ENCODE peak calls at places on chromosomes 16 and 17, in nine cellular contexts. W, K, E, P, O, Z, T, U and Y are unnamed samples.

GRCh38 chr17:7107012-7107754 is 7.4 kb downstream of the ASGR2 start:
- DNase-seq in W (no peak), K (no peak), E (no peak), P (no peak), O (no peak), Z (no peak), T (no peak), U (no peak), Y (no peak)

GRCh38 chr17:67628580-67629013 is 89.1 kb upstream of the NOL11 start:
- DNase-seq in W (no peak), K (no peak), E (no peak), P (no peak), O (no peak), Z (no peak), T (no peak), U (no peak), Y (no peak)

GRCh38 chr16:88725609-88726407 is 19.5 kb downstream of the CTU2 start:
- DNase-seq in W (no peak), K (no peak), E (no peak), P (no peak), O (no peak), Z (no peak), T (no peak), U (no peak), Y (no peak)

GRCh38 chr17:17364338-17364667 is 61.1 kb downstream of the NT5M start:
- DNase-seq in W (no peak), K (no peak), E (no peak), P (no peak), O (no peak), Z (peak), T (no peak), U (no peak), Y (no peak)

GRCh38 chr17:49972486-49973270 is 3.7 kb downstream of the DLX4 start:
- DNase-seq in W (no peak), K (no peak), E (no peak), P (no peak), O (no peak), Z (no peak), T (no peak), U (no peak), Y (no peak)

GRCh38 chr17:19360772-19361171 is 1.8 kb downstream of the B9D1 start:
- DNase-seq in W (no peak), K (no peak), E (no peak), P (no peak), O (peak), Z (no peak), T (no peak), U (no peak), Y (no peak)

GRCh38 chr17:42169351-42169750 is 11.6 kb downstream of the KCNH4 start:
- DNase-seq in W (no peak), K (no peak), E (no peak), P (no peak), O (no peak), Z (no peak), T (no peak), U (no peak), Y (no peak)

GRCh38 chr16:15535772-15536171 is 101.4 kb downstream of the BMERB1 start:
- DNase-seq in W (no peak), K (no peak), E (no peak), P (no peak), O (no peak), Z (no peak), T (no peak), U (no peak), Y (no peak)

GRCh38 chr16:88862968-88863367 is 3.5 kb downstream of the PABPN1L start:
- DNase-seq in W (no peak), K (no peak), E (no peak), P (no peak), O (no peak), Z (no peak), T (no peak), U (no peak), Y (no peak)

GRCh38 chr17:39738568-39738901 is 797 bp downstream of the GRB7 start:
- DNase-seq in W (peak), K (no peak), E (no peak), P (peak), O (peak), Z (no peak), T (peak), U (peak), Y (no peak)

GRCh38 chr16:55552621-55553020 is 13.9 kb upstream of the CAPNS2 start:
- DNase-seq in W (no peak), K (peak), E (no peak), P (peak), O (no peak), Z (no peak), T (no peak), U (peak), Y (no peak)

GRCh38 chr17:39306509-39307212 is 80.9 kb upstream of the STAC2 start:
- DNase-seq in W (no peak), K (peak), E (no peak), P (no peak), O (no peak), Z (no peak), T (no peak), U (no peak), Y (no peak)

GRCh38 chr17:19262650-19263620 is 25.8 kb downstream of the EPN2 start:
- DNase-seq in W (no peak), K (peak), E (no peak), P (peak), O (peak), Z (no peak), T (no peak), U (peak), Y (no peak)

GRCh38 chr16:81567987-81568748 is 123.6 kb downstream of the CMIP start:
- DNase-seq in W (no peak), K (peak), E (no peak), P (peak), O (no peak), Z (peak), T (no peak), U (no peak), Y (no peak)

GRCh38 chr16:2194852-2195315 is 1.5 kb downstream of the CASKIN1 start:
- DNase-seq in W (no peak), K (peak), E (no peak), P (peak), O (no peak), Z (no peak), T (peak), U (peak), Y (peak)

GRCh38 chr16:25372716-25373115 is 115.1 kb upstream of the ZKSCAN2 start:
- DNase-seq in W (no peak), K (no peak), E (no peak), P (no peak), O (no peak), Z (no peak), T (no peak), U (no peak), Y (no peak)

DNA sequence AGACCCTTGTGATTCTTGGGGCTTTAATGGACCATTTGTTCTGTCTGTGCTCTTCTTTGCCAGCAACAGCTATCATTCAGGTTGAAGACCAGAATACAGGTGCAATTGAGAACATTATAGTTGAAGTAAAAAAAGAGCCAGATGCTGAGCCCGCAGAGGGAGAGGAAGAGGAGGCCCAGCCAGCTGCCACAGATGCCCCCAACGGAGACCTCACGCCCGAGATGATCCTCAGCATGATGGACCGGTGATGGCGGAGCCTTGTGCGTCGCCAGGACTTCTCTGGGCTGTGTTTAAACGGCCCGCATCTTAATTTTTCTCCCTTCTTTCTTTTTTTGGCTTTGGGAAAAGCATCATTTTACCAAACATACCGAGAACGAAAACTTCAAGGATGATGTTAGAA is 7.3 kb upstream of the CARMIL2 start:
- DNase-seq in W (no peak), K (no peak), E (no peak), P (no peak), O (no peak), Z (no peak), T (no peak), U (no peak), Y (no peak)
- TF ChIP-seq CTCF in W (no peak), K (no peak), E (no peak), P (no peak), O (no peak), Z (no peak), T (no peak), U (no peak), Y (no peak)

DNA sequence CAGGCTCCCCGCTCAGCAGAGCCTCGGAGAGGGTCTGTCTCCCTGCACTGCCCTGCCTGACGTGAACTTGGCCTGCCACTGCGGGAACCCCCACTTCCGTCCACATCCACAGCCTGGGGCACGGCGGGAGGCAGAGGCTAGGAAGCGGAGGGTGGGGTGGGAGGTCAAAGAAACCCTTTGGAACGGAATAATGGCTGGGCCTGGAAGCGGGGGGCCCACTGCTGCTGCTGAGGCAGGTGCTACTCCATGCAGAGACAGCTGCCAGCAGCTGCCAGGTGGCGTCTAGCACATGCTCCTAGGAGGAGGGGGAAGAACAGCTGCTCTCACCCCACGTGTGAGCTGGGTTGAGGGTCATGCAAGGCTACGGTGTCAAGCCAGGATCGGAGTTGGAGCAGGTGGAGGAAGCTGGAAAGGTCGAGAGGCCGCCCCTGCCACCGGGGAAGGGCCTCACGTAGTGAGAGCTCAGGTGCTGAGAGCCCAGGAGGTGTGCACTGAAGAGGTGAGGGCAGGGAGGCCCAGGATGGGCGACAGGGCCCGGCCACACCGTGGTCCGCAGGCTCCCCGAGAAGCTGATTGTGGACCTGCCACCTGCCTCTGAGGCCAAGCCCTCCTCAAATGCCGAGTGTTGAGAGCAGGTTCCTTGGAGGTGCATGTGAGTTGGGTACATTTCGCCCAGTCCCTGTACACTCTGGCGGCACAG is 9.8 kb downstream of the FSCN2 start:
- DNase-seq in W (peak), K (no peak), E (no peak), P (no peak), O (no peak), Z (no peak), T (no peak), U (no peak), Y (no peak)
- TF ChIP-seq CTCF in W (no peak), K (no peak), E (no peak), P (no peak), O (no peak), Z (no peak), T (no peak), U (no peak), Y (no peak)

GRCh38 chr17:79677646-79678045 is 53.1 kb upstream of the ENPP7 start:
- DNase-seq in W (no peak), K (no peak), E (no peak), P (no peak), O (no peak), Z (no peak), T (no peak), U (no peak), Y (no peak)

GRCh38 chr17:79678091-79678731 is 52.5 kb upstream of the ENPP7 start:
- DNase-seq in W (no peak), K (no peak), E (no peak), P (no peak), O (no peak), Z (no peak), T (no peak), U (no peak), Y (no peak)

GRCh38 chr17:79679631-79680340 is 51.0 kb upstream of the ENPP7 start:
- DNase-seq in W (no peak), K (no peak), E (no peak), P (no peak), O (no peak), Z (no peak), T (no peak), U (no peak), Y (no peak)

GRCh38 chr17:79680381-79680780 is 50.4 kb upstream of the ENPP7 start:
- DNase-seq in W (no peak), K (no peak), E (no peak), P (no peak), O (no peak), Z (no peak), T (no peak), U (no peak), Y (no peak)

DNA sequence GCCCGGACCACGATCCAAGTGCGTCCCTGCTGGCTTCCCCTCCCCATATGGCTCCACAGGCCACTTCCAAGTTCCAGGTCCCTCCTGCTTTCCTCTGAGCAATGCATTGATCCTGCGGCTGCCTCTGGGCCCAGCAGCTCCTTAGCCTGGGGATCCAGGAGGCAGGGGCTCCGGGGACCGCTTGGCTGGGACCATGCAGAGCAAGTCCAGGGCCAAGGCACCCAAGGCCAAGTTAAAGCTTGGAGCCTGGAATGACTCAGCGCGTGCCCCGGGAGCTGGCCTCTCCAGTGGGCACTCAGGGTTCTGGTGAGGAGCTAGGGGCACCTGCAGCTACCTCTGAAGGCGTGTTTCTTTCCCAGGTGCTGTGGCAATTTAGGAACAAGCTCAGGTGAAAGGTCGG is 51.9 kb upstream of the ENPP7 start:
- DNase-seq in W (no peak), K (no peak), E (no peak), P (no peak), O (no peak), Z (no peak), T (no peak), U (no peak), Y (no peak)
- TF ChIP-seq CTCF in W (no peak), K (no peak), E (no peak), P (no peak), O (no peak), Z (no peak), T (no peak), U (no peak), Y (no peak)

DNA sequence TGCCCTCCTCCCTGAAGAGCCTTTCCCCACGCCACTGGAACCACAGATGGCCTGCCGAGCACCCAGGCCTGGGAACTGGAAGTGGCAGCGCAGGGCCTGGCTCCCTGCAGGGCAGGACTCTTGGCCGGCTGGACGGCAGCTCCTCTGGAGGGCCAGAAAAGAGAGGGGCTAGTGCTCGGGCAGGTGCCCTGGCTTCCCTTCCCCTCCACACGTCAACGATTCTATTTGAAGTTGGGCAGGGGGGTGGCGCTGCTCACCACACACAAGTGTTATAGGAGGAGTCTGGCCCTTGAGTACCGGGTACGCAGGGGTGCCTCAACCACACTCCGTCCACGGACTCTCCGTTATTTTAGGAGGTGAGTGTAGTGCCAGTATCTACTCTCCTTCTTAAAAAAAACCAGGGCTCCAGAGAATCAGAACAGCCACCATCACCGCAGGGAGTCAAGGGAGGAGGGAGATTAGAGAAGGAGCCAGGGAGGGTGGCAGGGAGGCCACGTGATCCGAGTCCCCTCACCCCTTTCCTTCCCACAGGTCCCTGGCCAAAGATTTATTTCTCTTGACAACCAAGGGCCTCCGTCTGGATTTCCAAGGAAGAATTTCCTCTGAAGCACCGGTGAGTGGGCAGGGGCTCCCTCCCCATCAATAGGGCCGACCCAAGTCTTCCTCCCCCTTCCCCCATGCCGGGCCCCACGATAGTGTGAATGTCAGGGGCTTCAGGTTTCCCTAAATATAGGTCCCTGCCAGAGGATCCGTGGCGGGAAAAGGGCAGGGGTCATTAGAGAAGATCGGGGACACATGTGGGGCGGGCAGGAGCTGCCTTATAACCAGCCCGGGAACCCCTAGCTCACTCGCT is 1.4 kb upstream of the ALDOA start:
- DNase-seq in W (peak), K (peak), E (no peak), P (peak), O (peak), Z (peak), T (peak), U (peak), Y (no peak)
- TF ChIP-seq CTCF in W (peak), K (peak), E (no peak), P (peak), O (peak), Z (peak), T (no peak), U (peak), Y (no peak)

GRCh38 chr16:66159987-66160386 is 206.5 kb upstream of the CDH5 start:
- DNase-seq in W (no peak), K (peak), E (no peak), P (peak), O (no peak), Z (peak), T (no peak), U (peak), Y (no peak)
- TF ChIP-seq CTCF in W (no peak), K (no peak), E (no peak), P (no peak), O (no peak), Z (no peak), T (no peak), U (peak), Y (no peak)

GRCh38 chr16:83552193-83552592 is 255.6 kb upstream of the HSBP1 start:
- DNase-seq in W (no peak), K (peak), E (no peak), P (peak), O (no peak), Z (no peak), T (no peak), U (peak), Y (no peak)

GRCh38 chr16:83552930-83553329 is 254.8 kb upstream of the HSBP1 start:
- DNase-seq in W (no peak), K (no peak), E (no peak), P (no peak), O (no peak), Z (no peak), T (no peak), U (no peak), Y (no peak)

GRCh38 chr16:83554096-83554495 is 253.7 kb upstream of the HSBP1 start:
- DNase-seq in W (no peak), K (peak), E (no peak), P (no peak), O (no peak), Z (no peak), T (no peak), U (no peak), Y (no peak)

GRCh38 chr16:83549836-83550569 is 257.8 kb upstream of the HSBP1 start:
- DNase-seq in W (no peak), K (no peak), E (no peak), P (no peak), O (no peak), Z (no peak), T (no peak), U (no peak), Y (no peak)
- TF ChIP-seq CTCF in W (no peak), K (no peak), E (no peak), P (no peak), O (no peak), Z (no peak), T (no peak), U (no peak), Y (no peak)

DNA sequence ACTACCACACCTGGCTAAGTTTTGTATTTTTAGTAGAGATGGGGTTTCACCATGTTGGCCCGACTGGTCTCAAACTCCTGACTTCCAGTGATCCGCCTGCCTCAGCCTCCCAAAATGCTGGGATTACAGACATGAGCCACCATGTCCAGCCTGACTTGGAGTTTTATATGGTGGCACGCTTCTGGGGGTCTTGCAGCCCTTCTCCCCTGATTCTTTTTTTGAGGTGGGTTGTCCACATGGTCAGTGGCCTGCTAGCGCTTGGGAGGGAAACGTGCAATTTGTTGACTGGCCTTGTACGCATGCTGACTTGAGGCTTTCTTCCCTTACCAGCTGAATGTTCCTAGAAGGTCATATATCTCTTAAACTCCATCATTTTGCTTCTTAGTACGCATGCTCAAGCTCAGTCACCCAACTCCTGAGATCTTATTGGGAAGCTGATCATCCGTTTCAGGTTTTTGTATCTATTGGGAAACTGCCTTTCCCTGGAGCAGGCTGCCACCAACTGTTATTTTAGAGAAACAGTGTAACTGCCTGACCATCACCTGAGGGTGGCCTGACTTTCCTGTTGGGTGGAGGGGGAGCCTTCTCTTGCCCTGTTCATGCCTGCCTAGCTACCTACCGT is 13.7 kb upstream of the LDHD start:
- DNase-seq in W (no peak), K (no peak), E (no peak), P (no peak), O (no peak), Z (no peak), T (no peak), U (no peak), Y (no peak)
- TF ChIP-seq CTCF in W (peak), K (no peak), E (no peak), P (no peak), O (no peak), Z (no peak), T (no peak), U (peak), Y (no peak)

GRCh38 chr17:60639019-60639330 is 38.7 kb upstream of the BCAS3 start:
- DNase-seq in W (no peak), K (no peak), E (no peak), P (no peak), O (no peak), Z (no peak), T (no peak), U (no peak), Y (no peak)
- TF ChIP-seq CTCF in W (no peak), K (no peak), E (no peak), P (no peak), O (no peak), Z (no peak), T (no peak), U (no peak), Y (peak)

GRCh38 chr16:83200005-83200779 is 573.4 kb downstream of the CDH13 start:
- DNase-seq in W (peak), K (peak), E (no peak), P (peak), O (no peak), Z (no peak), T (no peak), U (peak), Y (no peak)
- TF ChIP-seq CTCF in W (peak), K (no peak), E (peak), P (no peak), O (no peak), Z (peak), T (no peak), U (no peak), Y (peak)

DNA sequence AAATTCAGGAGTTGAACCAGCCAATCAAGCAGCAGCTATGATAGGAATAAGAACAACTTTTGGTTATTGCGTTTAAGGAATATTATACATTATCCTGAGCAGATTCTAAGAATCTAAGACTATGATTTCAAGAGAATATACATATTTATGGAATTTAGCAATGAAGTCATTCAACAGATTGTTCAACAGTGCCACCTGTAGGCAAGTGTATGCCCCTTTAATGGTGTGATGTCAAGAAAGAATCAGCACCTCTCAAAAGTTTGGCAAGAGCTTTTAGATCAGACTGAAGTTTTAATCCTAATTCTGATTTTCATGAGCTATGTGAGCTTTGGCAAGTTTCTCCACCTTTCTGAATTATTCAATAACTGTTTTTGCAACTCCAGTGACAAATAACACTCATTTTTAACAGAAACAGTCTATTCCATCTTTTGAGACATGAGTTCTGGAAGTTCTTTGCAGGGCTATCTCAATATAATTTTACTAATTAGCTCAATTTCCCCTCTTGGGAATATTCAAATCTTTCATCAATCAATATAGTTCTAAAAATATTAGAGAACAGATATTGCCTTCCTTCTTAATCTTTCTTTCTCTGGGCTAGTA is 474.3 kb upstream of the TOM1L1 start:
- DNase-seq in W (no peak), K (no peak), E (no peak), P (peak), O (no peak), Z (no peak), T (no peak), U (peak), Y (no peak)
- TF ChIP-seq CTCF in W (no peak), K (no peak), E (peak), P (peak), O (no peak), Z (no peak), T (no peak), U (peak), Y (peak)